ENCODE peak calls at places on chromosomes 12 and 14, in seven cellular contexts. X is aorta, E is prostate gland, A is SK-N-SH, B is iPS DF 6.9, N is psoas muscle, S is A549. J is an unnamed sample.

GRCh38 chr12:116492703-116493324 is 66.4 kb upstream of the MAP1LC3B2 start:
- DNase-seq in X (no peak), E (no peak), A (no peak), B (no peak), N (no peak), S (peak), J (no peak)

GRCh38 chr12:24133385-24133784 is 183.9 kb upstream of the SOX5 start:
- DNase-seq in X (no peak), E (no peak), A (no peak), B (peak), N (no peak), S (no peak), J (no peak)

GRCh38 chr12:49971141-49971540 is 1.6 kb upstream of the AQP6 start:
- DNase-seq in X (peak), E (no peak), A (no peak), B (no peak), N (no peak), S (no peak), J (no peak)

GRCh38 chr12:100545092-100545491 is 28.4 kb upstream of the GAS2L3 start:
- DNase-seq in X (no peak), E (no peak), A (no peak), B (no peak), N (no peak), S (peak), J (no peak)

GRCh38 chr12:68967036-68967435 is 34.1 kb upstream of the CPM start:
- DNase-seq in X (no peak), E (no peak), A (no peak), B (no peak), N (no peak), S (no peak), J (no peak)

GRCh38 chr12:122064780-122065588 is 13.6 kb upstream of the MLXIP start:
- DNase-seq in X (no peak), E (no peak), A (peak), B (no peak), N (peak), S (peak), J (peak)

GRCh38 chr12:115657081-115658013 is 620.1 kb downstream of the MED13L start:
- DNase-seq in X (no peak), E (peak), A (no peak), B (no peak), N (no peak), S (no peak), J (no peak)

GRCh38 chr12:89363084-89363483 is 10.8 kb upstream of the DUSP6 start:
- DNase-seq in X (no peak), E (no peak), A (no peak), B (no peak), N (no peak), S (no peak), J (no peak)

DNA sequence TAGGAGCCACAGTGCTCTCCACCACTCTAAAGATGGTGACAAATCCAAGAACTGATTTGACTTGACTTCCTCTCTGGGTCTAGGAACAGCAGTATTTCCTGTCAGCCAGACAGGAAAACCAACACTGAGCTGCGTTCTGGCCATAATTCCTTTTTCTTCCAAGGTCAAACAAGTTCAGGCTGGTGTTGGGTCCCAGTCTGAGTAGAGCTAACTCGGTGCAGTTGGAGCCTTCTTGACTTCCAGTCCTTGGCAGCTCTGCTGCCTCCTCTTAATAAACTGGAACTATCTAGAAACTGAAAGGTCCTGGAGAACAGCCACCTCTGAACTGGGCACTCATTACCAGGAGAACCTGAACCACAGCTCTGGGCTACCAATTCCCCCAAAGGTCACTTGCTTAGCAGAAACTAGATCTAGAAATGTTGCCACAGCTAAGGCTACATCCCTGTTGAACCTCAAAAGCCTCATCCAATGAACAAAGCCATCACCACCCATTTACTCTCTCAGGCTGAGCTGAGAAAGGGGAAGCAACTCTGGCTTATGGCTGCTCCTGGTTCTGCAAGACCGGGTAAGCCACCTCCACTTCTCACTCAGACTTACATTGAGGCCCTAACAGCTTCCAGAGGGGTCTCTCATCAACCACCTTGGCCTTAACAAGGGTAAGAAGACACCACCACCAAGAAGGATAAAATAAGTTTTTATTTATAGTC is 27.7 kb downstream of the MAX start:
- DNase-seq in X (no peak), E (no peak), A (no peak), B (no peak), N (no peak), S (no peak), J (no peak)
- H3K27ac ChIP-seq in X (no peak), E (peak), A (no peak), B (no peak), N (peak), S (no peak), J (no peak)

DNA sequence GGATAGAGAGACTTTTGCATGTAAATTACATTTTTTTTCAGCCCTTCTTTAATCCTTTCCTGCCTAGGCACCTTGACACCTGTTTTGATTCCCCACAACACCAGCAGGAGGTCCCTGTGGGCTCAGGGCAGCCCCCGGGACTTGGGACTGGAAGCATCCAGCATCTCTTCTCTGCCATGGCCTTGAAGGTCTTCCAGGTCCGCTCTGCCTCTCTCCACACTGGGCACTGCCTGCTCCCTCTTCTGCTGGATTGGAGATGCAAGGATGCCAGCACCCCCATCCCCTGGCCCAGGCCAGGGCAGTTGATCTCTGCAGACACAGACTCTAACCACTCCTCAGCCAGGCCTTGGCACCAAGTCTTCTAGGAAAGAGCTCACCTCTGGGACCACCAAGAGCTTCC is 134.5 kb upstream of the C14orf180 start:
- DNase-seq in X (peak), E (no peak), A (no peak), B (no peak), N (no peak), S (no peak), J (no peak)
- H3K27ac ChIP-seq in X (no peak), E (no peak), A (no peak), B (no peak), N (no peak), S (no peak), J (no peak)

DNA sequence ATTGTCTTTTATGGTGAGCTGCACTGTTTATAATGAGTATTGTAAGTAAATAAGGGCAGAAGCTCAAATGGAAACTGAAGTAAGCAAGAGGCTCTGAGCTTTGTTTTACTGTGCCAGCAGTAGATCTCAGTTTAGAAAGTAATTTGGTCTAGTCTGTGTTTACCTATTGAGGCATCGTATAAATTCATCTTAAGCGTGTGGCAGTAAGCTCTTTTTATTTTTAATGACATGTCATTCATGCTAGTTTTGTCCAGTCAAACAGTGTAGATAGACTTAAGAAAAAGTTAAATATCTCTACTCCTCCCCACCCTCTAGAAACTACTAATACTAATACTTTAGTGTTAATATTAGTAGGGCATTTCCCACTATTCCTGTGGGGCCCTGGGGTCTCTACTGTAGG is 2.0 kb downstream of the ANO6 start:
- DNase-seq in X (no peak), E (no peak), A (no peak), B (no peak), N (no peak), S (no peak), J (no peak)
- H3K27ac ChIP-seq in X (no peak), E (peak), A (peak), B (no peak), N (peak), S (peak), J (no peak)

GRCh38 chr14:73784065-73784987 is 67.3 kb upstream of the PTGR2 start:
- DNase-seq in X (no peak), E (peak), A (no peak), B (no peak), N (no peak), S (no peak), J (no peak)
- H3K27ac ChIP-seq in X (peak), E (peak), A (peak), B (no peak), N (peak), S (peak), J (no peak)

DNA sequence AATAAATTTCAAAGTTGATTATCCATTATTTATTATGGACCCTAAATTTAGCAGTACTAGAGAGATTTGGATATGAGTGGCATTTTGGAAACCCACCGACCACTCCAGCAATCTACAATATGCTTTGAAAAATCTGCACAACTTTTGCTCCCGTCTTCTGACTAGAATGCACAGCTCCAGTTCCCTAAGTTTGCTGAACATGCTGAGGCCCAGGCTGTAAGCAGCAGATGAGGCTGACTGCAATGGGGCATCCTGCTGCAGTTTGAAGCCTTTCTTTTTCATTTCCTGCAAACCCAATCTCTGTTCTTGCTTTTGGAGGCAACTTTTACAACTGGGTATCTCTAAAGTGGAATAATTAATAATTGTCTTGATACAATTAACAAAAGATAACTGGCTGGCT is 405.8 kb downstream of the ATP23 start:
- DNase-seq in X (no peak), E (no peak), A (no peak), B (no peak), N (no peak), S (no peak), J (no peak)
- H3K27ac ChIP-seq in X (no peak), E (no peak), A (no peak), B (no peak), N (no peak), S (peak), J (no peak)